ENCODE peak calls at places on chromosome 22, in four cellular contexts. A is heart left ventricle, G is LoVo, K is GM04503. T is an unnamed sample.
A peak's percentile ranks its signal among the peaks of the same experiment; 100 is the strongest.

GRCh38 chr22:28051787-28052356 is 132.8 kb upstream of the PITPNB start:
- DNase-seq in A (peak; percentile 69), G (peak; percentile 47), K (no peak), T (peak; percentile 29)

GRCh38 chr22:43402128-43402527 is 9.7 kb upstream of the MPPED1 start:
- DNase-seq in A (no peak), G (no peak), K (no peak), T (no peak)

GRCh38 chr22:28594784-28595324 is 84.8 kb downstream of the TTC28 start:
- DNase-seq in A (no peak), G (peak; percentile 53), K (peak; percentile 29), T (peak; percentile 35)

GRCh38 chr22:39966522-39966921 is 6.3 kb downstream of the TMA7B start:
- DNase-seq in A (no peak), G (no peak), K (no peak), T (no peak)

GRCh38 chr22:43478621-43479285 is 66.9 kb downstream of the MPPED1 start:
- DNase-seq in A (no peak), G (no peak), K (no peak), T (no peak)

GRCh38 chr22:30920407-30920806 is 48.2 kb downstream of the MORC2 start:
- DNase-seq in A (peak; percentile 75), G (peak; percentile 64), K (no peak), T (peak; percentile 32)

GRCh38 chr22:28795071-28795693 is 5.2 kb downstream of the XBP1 start:
- DNase-seq in A (no peak), G (no peak), K (no peak), T (no peak)

GRCh38 chr22:36211237-36211881 is 9.8 kb upstream of the APOL4 start:
- DNase-seq in A (no peak), G (no peak), K (no peak), T (no peak)

GRCh38 chr22:37681556-37682049 is 4.5 kb upstream of the NOL12 start:
- DNase-seq in A (peak; percentile 76), G (peak; percentile 76), K (no peak), T (peak; percentile 62)

GRCh38 chr22:41964106-41964494 is 5.1 kb upstream of the SEPTIN3 start:
- DNase-seq in A (no peak), G (no peak), K (no peak), T (no peak)

GRCh38 chr22:19848298-19849224 is 6.1 kb downstream of the GNB1L start:
- DNase-seq in A (no peak), G (peak; percentile 30), K (no peak), T (peak; percentile 32)

GRCh38 chr22:38788417-38788816 is 5.5 kb downstream of the DNAL4 start:
- DNase-seq in A (peak; percentile 54), G (no peak), K (peak; percentile 88), T (no peak)

GRCh38 chr22:44351685-44352377 is 39.1 kb upstream of the SHISAL1 start:
- DNase-seq in A (no peak), G (peak; percentile 63), K (peak; percentile 72), T (no peak)

GRCh38 chr22:24247564-24248344 is 2.9 kb upstream of the GGT5 start:
- DNase-seq in A (peak; percentile 88), G (peak; percentile 55), K (peak; percentile 82), T (peak; percentile 43)

GRCh38 chr22:11325767-11326166 is 4202.2 kb upstream of the OR11H1 start:
- DNase-seq in A (no peak), G (no peak), K (no peak), T (no peak)

GRCh38 chr22:38454361-38455062 is 487 bp downstream of the KCNJ4 start:
- DNase-seq in A (no peak), G (no peak), K (no peak), T (no peak)

GRCh38 chr22:22342697-22343602 is 98.4 kb downstream of the VPREB1 start:
- DNase-seq in A (no peak), G (peak; percentile 74), K (no peak), T (peak; percentile 77)

GRCh38 chr22:43824724-43825485 is 12.8 kb upstream of the EFCAB6 start:
- DNase-seq in A (no peak), G (no peak), K (no peak), T (no peak)

GRCh38 chr22:43363580-43364435 is 20.6 kb upstream of the SCUBE1 start:
- DNase-seq in A (no peak), G (no peak), K (no peak), T (no peak)

GRCh38 chr22:18088825-18089568 is 11.2 kb downstream of the PEX26 start:
- DNase-seq in A (no peak), G (no peak), K (no peak), T (no peak)

GRCh38 chr22:32646476-32646875 is 155.0 kb upstream of the TIMP3 start:
- DNase-seq in A (no peak), G (no peak), K (no peak), T (no peak)

GRCh38 chr22:44998296-44998695 is 11.5 kb downstream of the PHF21B start:
- DNase-seq in A (no peak), G (no peak), K (no peak), T (no peak)

GRCh38 chr22:50444663-50445062 is 30.2 kb downstream of the SBF1 start:
- DNase-seq in A (no peak), G (no peak), K (peak; percentile 41), T (peak; percentile 6)

GRCh38 chr22:30062256-30062655 is 18.0 kb upstream of the HORMAD2 start:
- DNase-seq in A (no peak), G (no peak), K (no peak), T (no peak)

GRCh38 chr22:45499746-45500145 is 2.9 kb upstream of the FBLN1 start:
- DNase-seq in A (peak; percentile 57), G (no peak), K (no peak), T (no peak)

GRCh38 chr22:36344106-36344827 is 43.5 kb downstream of the MYH9 start:
- DNase-seq in A (no peak), G (no peak), K (no peak), T (no peak)

GRCh38 chr22:30474683-30475424 is 3.0 kb upstream of the SEC14L3 start:
- DNase-seq in A (no peak), G (no peak), K (no peak), T (no peak)

GRCh38 chr22:45262195-45262930 is 21.7 kb upstream of the KIAA0930 start:
- DNase-seq in A (no peak), G (no peak), K (no peak), T (no peak)